ENCODE peak calls at places on chromosomes 6 and 20, in four cellular contexts. One of them, this sample, is unnamed.

GRCh38 chr20:15913661-15914060 is 659.6 kb downstream of the KIF16B start:
- DNase-seq in fibroblast of the aortic adventitia: no peak
- DNase-seq in CD4-positive, CD25-positive, alpha-beta regulatory T cell: no peak
- DNase-seq in AG04450: no peak
- DNase-seq in this sample: no peak

GRCh38 chr6:136439514-136440186 is 110.6 kb downstream of the MAP7 start:
- DNase-seq in fibroblast of the aortic adventitia: no peak
- DNase-seq in CD4-positive, CD25-positive, alpha-beta regulatory T cell: no peak
- DNase-seq in AG04450: no peak
- DNase-seq in this sample: no peak

GRCh38 chr6:117494694-117495318 is 12.3 kb downstream of the DCBLD1 start:
- DNase-seq in fibroblast of the aortic adventitia: peak; percentile 37
- DNase-seq in CD4-positive, CD25-positive, alpha-beta regulatory T cell: no peak
- DNase-seq in AG04450: no peak
- DNase-seq in this sample: no peak

GRCh38 chr6:54533567-54533966 is 225.3 kb downstream of the TINAG start:
- DNase-seq in fibroblast of the aortic adventitia: no peak
- DNase-seq in CD4-positive, CD25-positive, alpha-beta regulatory T cell: no peak
- DNase-seq in AG04450: no peak
- DNase-seq in this sample: no peak

GRCh38 chr6:99013145-99013544 is 65.4 kb upstream of the FBXL4 start:
- DNase-seq in fibroblast of the aortic adventitia: peak; percentile 75
- DNase-seq in CD4-positive, CD25-positive, alpha-beta regulatory T cell: no peak
- DNase-seq in AG04450: peak; percentile 81
- DNase-seq in this sample: no peak

GRCh38 chr6:73216859-73217258 is 8.4 kb downstream of the KHDC1L start:
- DNase-seq in fibroblast of the aortic adventitia: no peak
- DNase-seq in CD4-positive, CD25-positive, alpha-beta regulatory T cell: no peak
- DNase-seq in AG04450: no peak
- DNase-seq in this sample: no peak

GRCh38 chr6:34982424-34982852 is 93.4 kb downstream of the ANKS1A start:
- DNase-seq in fibroblast of the aortic adventitia: peak; percentile 39
- DNase-seq in CD4-positive, CD25-positive, alpha-beta regulatory T cell: peak; percentile 20
- DNase-seq in AG04450: no peak
- DNase-seq in this sample: peak; percentile 39

GRCh38 chr20:41991412-41991811 is 373.2 kb upstream of the CHD6 start:
- DNase-seq in fibroblast of the aortic adventitia: no peak
- DNase-seq in CD4-positive, CD25-positive, alpha-beta regulatory T cell: no peak
- DNase-seq in AG04450: no peak
- DNase-seq in this sample: no peak

GRCh38 chr6:150631283-150631981 is 31.7 kb downstream of the PLEKHG1 start:
- DNase-seq in fibroblast of the aortic adventitia: no peak
- DNase-seq in CD4-positive, CD25-positive, alpha-beta regulatory T cell: peak; percentile 16
- DNase-seq in AG04450: no peak
- DNase-seq in this sample: no peak
- H3K4me3 ChIP-seq in fibroblast of the aortic adventitia: no peak overlapping the region
- H3K4me3 ChIP-seq in CD4-positive, CD25-positive, alpha-beta regulatory T cell: no peak overlapping the region
- H3K4me3 ChIP-seq in AG04450: no peak overlapping the region
- H3K4me3 ChIP-seq in this sample: no peak overlapping the region

DNA sequence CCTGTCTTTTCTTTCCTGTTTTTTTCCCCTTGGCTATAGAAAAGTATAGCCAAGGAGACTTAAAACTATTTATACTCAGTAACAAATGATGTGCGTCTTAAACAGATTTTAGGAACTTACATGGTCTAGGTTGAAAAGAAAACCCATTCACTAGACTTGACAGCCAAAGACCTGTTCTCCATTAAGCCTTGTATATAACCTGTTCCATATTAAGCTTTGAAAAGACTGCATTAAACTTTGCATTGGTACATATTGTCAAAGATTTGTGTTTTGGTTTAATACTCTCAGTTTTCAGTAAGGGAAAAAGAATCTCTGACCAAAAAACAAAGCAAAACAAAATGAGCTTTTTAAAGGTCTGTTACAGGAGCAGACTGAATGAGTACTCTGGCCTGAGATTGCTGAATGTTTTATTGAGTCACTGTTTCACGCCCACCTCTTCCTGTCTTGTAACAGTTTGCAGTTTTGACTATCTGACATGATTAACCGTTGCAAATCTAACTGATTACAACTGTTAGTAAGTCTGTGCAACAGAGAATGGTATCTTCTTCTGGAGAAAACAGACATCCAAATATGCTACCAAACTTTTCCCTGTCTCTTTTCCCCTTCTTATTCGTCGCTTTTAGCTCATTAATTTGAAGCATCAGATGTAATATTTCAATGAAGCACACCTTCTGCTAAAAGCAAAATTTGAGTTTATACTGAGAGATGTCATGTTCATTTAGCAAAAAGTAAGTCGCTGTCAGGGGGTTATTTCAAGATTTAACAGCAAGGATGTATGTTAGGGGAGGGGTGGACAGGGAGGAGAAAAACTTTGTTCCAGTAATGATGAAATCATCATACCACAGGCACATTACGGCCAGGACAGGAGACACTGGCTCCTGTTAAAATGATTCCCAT is 59.1 kb upstream of the SUPT3H start:
- DNase-seq in fibroblast of the aortic adventitia: peak; percentile 84
- DNase-seq in CD4-positive, CD25-positive, alpha-beta regulatory T cell: peak; percentile 75
- DNase-seq in AG04450: no peak
- DNase-seq in this sample: peak; percentile 78
- H3K4me3 ChIP-seq in fibroblast of the aortic adventitia: peak overlapping the region; percentile 1
- H3K4me3 ChIP-seq in CD4-positive, CD25-positive, alpha-beta regulatory T cell: peak overlapping the region; percentile 51
- H3K4me3 ChIP-seq in AG04450: no peak overlapping the region
- H3K4me3 ChIP-seq in this sample: no peak overlapping the region

GRCh38 chr20:4702562-4703280 is 19.0 kb upstream of the PRND start:
- DNase-seq in fibroblast of the aortic adventitia: no peak
- DNase-seq in CD4-positive, CD25-positive, alpha-beta regulatory T cell: no peak
- DNase-seq in AG04450: no peak
- DNase-seq in this sample: no peak

GRCh38 chr20:4697874-4698221 is 23.9 kb upstream of the PRND start:
- DNase-seq in fibroblast of the aortic adventitia: no peak
- DNase-seq in CD4-positive, CD25-positive, alpha-beta regulatory T cell: no peak
- DNase-seq in AG04450: no peak
- DNase-seq in this sample: no peak

GRCh38 chr20:4699957-4700356 is 21.8 kb upstream of the PRND start:
- DNase-seq in fibroblast of the aortic adventitia: no peak
- DNase-seq in CD4-positive, CD25-positive, alpha-beta regulatory T cell: no peak
- DNase-seq in AG04450: no peak
- DNase-seq in this sample: no peak

GRCh38 chr20:4697189-4697873 is 24.4 kb upstream of the PRND start:
- DNase-seq in fibroblast of the aortic adventitia: no peak
- DNase-seq in CD4-positive, CD25-positive, alpha-beta regulatory T cell: no peak
- DNase-seq in AG04450: no peak
- DNase-seq in this sample: no peak

GRCh38 chr20:4699216-4699615 is 22.5 kb upstream of the PRND start:
- DNase-seq in fibroblast of the aortic adventitia: no peak
- DNase-seq in CD4-positive, CD25-positive, alpha-beta regulatory T cell: no peak
- DNase-seq in AG04450: no peak
- DNase-seq in this sample: no peak
- H3K4me3 ChIP-seq in fibroblast of the aortic adventitia: no peak overlapping the region
- H3K4me3 ChIP-seq in CD4-positive, CD25-positive, alpha-beta regulatory T cell: no peak overlapping the region
- H3K4me3 ChIP-seq in AG04450: no peak overlapping the region
- H3K4me3 ChIP-seq in this sample: no peak overlapping the region

GRCh38 chr6:134686071-134686470 is 263.8 kb downstream of the ALDH8A1 start:
- DNase-seq in fibroblast of the aortic adventitia: peak; percentile 49
- DNase-seq in CD4-positive, CD25-positive, alpha-beta regulatory T cell: no peak
- DNase-seq in AG04450: no peak
- DNase-seq in this sample: no peak
- H3K4me3 ChIP-seq in fibroblast of the aortic adventitia: no peak overlapping the region
- H3K4me3 ChIP-seq in CD4-positive, CD25-positive, alpha-beta regulatory T cell: no peak overlapping the region
- H3K4me3 ChIP-seq in AG04450: no peak overlapping the region
- H3K4me3 ChIP-seq in this sample: no peak overlapping the region

GRCh38 chr20:49616154-49617007 is 48.4 kb upstream of the PTGIS start:
- DNase-seq in fibroblast of the aortic adventitia: no peak
- DNase-seq in CD4-positive, CD25-positive, alpha-beta regulatory T cell: no peak
- DNase-seq in AG04450: no peak
- DNase-seq in this sample: no peak

GRCh38 chr20:49614338-49615050 is 46.6 kb upstream of the PTGIS start:
- DNase-seq in fibroblast of the aortic adventitia: no peak
- DNase-seq in CD4-positive, CD25-positive, alpha-beta regulatory T cell: no peak
- DNase-seq in AG04450: no peak
- DNase-seq in this sample: no peak

GRCh38 chr20:49618289-49618688 is 50.4 kb upstream of the PTGIS start:
- DNase-seq in fibroblast of the aortic adventitia: peak; percentile 33
- DNase-seq in CD4-positive, CD25-positive, alpha-beta regulatory T cell: no peak
- DNase-seq in AG04450: no peak
- DNase-seq in this sample: no peak

GRCh38 chr20:49612127-49612738 is 44.3 kb upstream of the PTGIS start:
- DNase-seq in fibroblast of the aortic adventitia: no peak
- DNase-seq in CD4-positive, CD25-positive, alpha-beta regulatory T cell: no peak
- DNase-seq in AG04450: no peak
- DNase-seq in this sample: no peak

DNA sequence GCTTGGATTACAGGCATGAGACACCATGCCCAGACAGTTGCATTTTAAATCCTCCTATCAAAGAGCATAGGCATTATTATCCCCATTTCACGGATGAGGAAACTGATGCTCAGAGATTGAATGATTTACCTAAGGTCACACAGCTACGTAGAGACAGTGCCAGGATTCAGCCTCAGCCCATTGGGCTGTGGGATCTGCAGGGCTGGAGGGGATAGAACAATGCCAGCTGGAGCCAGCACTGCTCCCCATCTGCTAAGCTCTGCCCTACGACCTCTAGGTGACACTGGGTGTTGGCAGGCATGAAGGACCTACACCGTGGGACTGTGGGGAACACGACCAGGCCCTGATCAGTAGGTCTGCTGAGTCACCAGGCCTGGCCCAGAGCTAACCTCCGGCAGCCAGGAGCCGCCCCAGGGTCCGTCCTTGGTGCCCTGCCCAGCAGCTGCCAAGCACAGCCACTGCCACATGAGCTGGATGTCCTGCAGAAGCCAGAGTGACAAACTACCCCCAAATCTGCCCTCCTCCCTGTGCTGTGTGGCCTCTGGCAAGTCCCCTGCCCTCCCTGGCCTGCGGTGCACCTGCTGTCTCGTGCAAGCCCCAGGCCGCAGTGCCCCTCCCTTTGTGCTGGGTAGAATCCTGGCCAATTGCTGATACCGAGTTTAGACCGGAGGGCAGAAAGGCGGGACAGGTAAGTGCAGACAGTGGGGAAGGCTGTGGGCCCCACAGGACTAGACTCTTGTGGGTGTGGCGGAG is 47.6 kb upstream of the PTGIS start:
- DNase-seq in fibroblast of the aortic adventitia: no peak
- DNase-seq in CD4-positive, CD25-positive, alpha-beta regulatory T cell: no peak
- DNase-seq in AG04450: no peak
- DNase-seq in this sample: no peak
- H3K4me3 ChIP-seq in fibroblast of the aortic adventitia: no peak overlapping the region
- H3K4me3 ChIP-seq in CD4-positive, CD25-positive, alpha-beta regulatory T cell: no peak overlapping the region
- H3K4me3 ChIP-seq in AG04450: no peak overlapping the region
- H3K4me3 ChIP-seq in this sample: no peak overlapping the region

GRCh38 chr20:51409192-51409875 is 133.2 kb downstream of the NFATC2 start:
- DNase-seq in fibroblast of the aortic adventitia: no peak
- DNase-seq in CD4-positive, CD25-positive, alpha-beta regulatory T cell: no peak
- DNase-seq in AG04450: no peak
- DNase-seq in this sample: no peak
- H3K4me3 ChIP-seq in fibroblast of the aortic adventitia: no peak overlapping the region
- H3K4me3 ChIP-seq in CD4-positive, CD25-positive, alpha-beta regulatory T cell: no peak overlapping the region
- H3K4me3 ChIP-seq in AG04450: no peak overlapping the region
- H3K4me3 ChIP-seq in this sample: no peak overlapping the region